ENCODE peak calls at places on chromosomes 5 and 9, in seven cellular contexts. V is MM.1S, F is adrenal gland, U is ovary, C is HL-60, N is AG09309, E is breast epithelium. I is an unnamed sample.

GRCh38 chr5:126280343-126280742 is 142.9 kb upstream of the GRAMD2B start:
- DNase-seq in V (no peak), F (no peak), N (no peak), C (no peak), U (no peak), E (no peak), I (no peak)

GRCh38 chr5:14261237-14261636 is 118.1 kb downstream of the TRIO start:
- DNase-seq in C (no peak), U (no peak), N (no peak), E (no peak), V (no peak), F (no peak), I (no peak)

GRCh38 chr9:137550958-137551655 is 572 bp upstream of the MRPL41 start:
- DNase-seq in V (no peak), E (no peak), C (peak), N (no peak), U (peak), F (peak), I (no peak)

GRCh38 chr5:31913796-31914188 is 260.3 kb downstream of the GOLPH3 start:
- DNase-seq in E (no peak), V (no peak), U (no peak), N (no peak), C (no peak), F (no peak), I (no peak)

GRCh38 chr9:6007770-6008168 is 7.7 kb downstream of the RANBP6 start:
- DNase-seq in V (peak), C (peak), F (peak), U (peak), E (peak), N (no peak), I (peak)

GRCh38 chr5:138336952-138337684 is 948 bp upstream of the FAM53C start:
- DNase-seq in F (peak), N (no peak), E (peak), U (peak), V (no peak), C (peak), I (peak)

GRCh38 chr5:15384176-15384575 is 115.8 kb upstream of the FBXL7 start:
- DNase-seq in E (no peak), F (no peak), V (no peak), U (no peak), C (no peak), N (no peak), I (no peak)

GRCh38 chr9:97564291-97565175 is 63.1 kb downstream of the TMOD1 start:
- DNase-seq in V (no peak), N (peak), C (no peak), F (peak), U (peak), E (no peak), I (no peak)

GRCh38 chr5:119078870-119079269 is 8.0 kb downstream of the DMXL1 start:
- DNase-seq in N (no peak), E (no peak), C (no peak), F (no peak), U (no peak), V (no peak), I (no peak)

GRCh38 chr9:114174876-114175771 is 19.8 kb downstream of the COL27A1 start:
- DNase-seq in U (no peak), F (no peak), V (no peak), C (no peak), N (no peak), E (no peak), I (no peak)

GRCh38 chr5:29885595-29885994 is 1307.9 kb upstream of the CDH6 start:
- DNase-seq in F (no peak), E (no peak), U (no peak), V (no peak), C (no peak), N (no peak), I (no peak)

GRCh38 chr5:148961261-148962199 is 101.3 kb downstream of the SH3TC2 start:
- DNase-seq in E (no peak), C (no peak), U (no peak), F (no peak), N (no peak), V (no peak), I (no peak)

GRCh38 chr5:53170748-53171349 is 61.3 kb upstream of the MOCS2 start:
- DNase-seq in E (no peak), N (no peak), C (no peak), F (peak), U (no peak), V (peak), I (no peak)

GRCh38 chr5:116440329-116440895 is 134.2 kb downstream of the SEMA6A start:
- DNase-seq in N (no peak), V (no peak), C (no peak), E (no peak), U (no peak), F (no peak), I (no peak)

GRCh38 chr9:121921444-121921843 is 171.7 kb downstream of the TTLL11 start:
- DNase-seq in V (no peak), C (no peak), E (no peak), N (no peak), F (no peak), U (no peak), I (no peak)

GRCh38 chr5:112626079-112626478 is 111.6 kb upstream of the APC start:
- DNase-seq in V (no peak), C (no peak), F (no peak), E (no peak), U (no peak), N (no peak), I (no peak)

GRCh38 chr9:109248133-109248581 is 72.7 kb downstream of the EPB41L4B start:
- DNase-seq in N (no peak), C (no peak), E (no peak), U (no peak), V (no peak), F (peak), I (no peak)

GRCh38 chr5:179585903-179586511 is 35.7 kb downstream of the RUFY1 start:
- DNase-seq in U (no peak), C (no peak), F (no peak), V (no peak), N (no peak), E (no peak), I (no peak)

GRCh38 chr5:83718195-83718825 is 2.3 kb downstream of the HAPLN1 start:
- DNase-seq in N (peak), E (no peak), V (peak), F (peak), U (no peak), C (no peak), I (no peak)

GRCh38 chr9:108671794-108672193 is 184.0 kb downstream of the ACTL7B start:
- DNase-seq in N (peak), V (no peak), C (no peak), U (no peak), E (no peak), F (no peak), I (no peak)

GRCh38 chr9:121445986-121446385 is 53.7 kb downstream of the GGTA1 start:
- DNase-seq in U (no peak), E (no peak), C (no peak), F (no peak), N (no peak), V (no peak), I (no peak)

GRCh38 chr5:118796081-118796480 is 192.3 kb downstream of the DTWD2 start:
- DNase-seq in E (no peak), V (no peak), U (no peak), N (no peak), C (no peak), F (no peak), I (no peak)

GRCh38 chr9:133919253-133920115 is 72.6 kb downstream of the VAV2 start:
- DNase-seq in N (no peak), U (no peak), V (no peak), C (no peak), F (no peak), E (no peak), I (no peak)

GRCh38 chr9:86585422-86586143 is 231.4 kb upstream of the TUT7 start:
- DNase-seq in U (no peak), V (no peak), N (no peak), F (no peak), E (no peak), C (no peak), I (no peak)

GRCh38 chr5:173204185-173204979 is 30.6 kb downstream of the NKX2-5 start:
- DNase-seq in E (no peak), U (no peak), V (peak), C (no peak), N (no peak), F (peak), I (no peak)

GRCh38 chr9:105643795-105644194 is 18.5 kb upstream of the TAL2 start:
- DNase-seq in C (no peak), F (no peak), E (no peak), U (no peak), N (no peak), V (no peak), I (no peak)

GRCh38 chr5:35803221-35803651 is 53.5 kb upstream of the IL7R start:
- DNase-seq in U (peak), C (no peak), V (no peak), E (no peak), N (no peak), F (peak), I (no peak)

GRCh38 chr5:141872496-141873356 is 5.5 kb downstream of the PCDH1 start:
- DNase-seq in E (no peak), F (no peak), V (no peak), U (no peak), N (no peak), C (no peak), I (peak)

GRCh38 chr9:125829743-125830142 is 82.6 kb downstream of the PBX3 start:
- DNase-seq in N (no peak), F (no peak), V (no peak), E (no peak), U (no peak), C (no peak), I (no peak)

GRCh38 chr5:39624268-39624886 is 199.6 kb upstream of the DAB2 start:
- DNase-seq in N (no peak), V (no peak), C (no peak), F (no peak), E (no peak), U (no peak), I (no peak)

GRCh38 chr5:33937700-33938506 is 1.7 kb downstream of the RXFP3 start:
- DNase-seq in U (no peak), F (no peak), E (no peak), N (no peak), V (no peak), C (no peak), I (no peak)

GRCh38 chr5:98602534-98603112 is 170.8 kb upstream of the RGMB start:
- DNase-seq in V (no peak), E (no peak), N (no peak), C (no peak), U (no peak), F (no peak), I (no peak)

GRCh38 chr9:87184956-87185642 is 237.8 kb upstream of the GAS1 start:
- DNase-seq in E (no peak), V (no peak), C (no peak), N (peak), U (no peak), F (no peak), I (no peak)

GRCh38 chr5:179733764-179734126 is 1.1 kb downstream of the MAML1 start:
- DNase-seq in C (no peak), N (no peak), F (no peak), U (peak), V (no peak), E (no peak), I (no peak)

GRCh38 chr5:142819292-142819691 is 49.1 kb downstream of the ARHGAP26 start:
- DNase-seq in V (no peak), C (no peak), N (no peak), E (no peak), U (no peak), F (no peak), I (no peak)

GRCh38 chr9:126962336-126962735 is 47.8 kb downstream of the RALGPS1 start:
- DNase-seq in U (no peak), N (no peak), F (no peak), C (no peak), E (no peak), V (no peak), I (peak)

GRCh38 chr9:71001780-71002386 is 119.5 kb downstream of the TRPM3 start:
- DNase-seq in C (no peak), E (no peak), F (peak), V (peak), N (peak), U (no peak), I (no peak)

GRCh38 chr9:113486327-113486726 is 22.8 kb downstream of the RGS3 start:
- DNase-seq in E (no peak), U (no peak), C (no peak), V (no peak), N (no peak), F (no peak), I (no peak)

DNA sequence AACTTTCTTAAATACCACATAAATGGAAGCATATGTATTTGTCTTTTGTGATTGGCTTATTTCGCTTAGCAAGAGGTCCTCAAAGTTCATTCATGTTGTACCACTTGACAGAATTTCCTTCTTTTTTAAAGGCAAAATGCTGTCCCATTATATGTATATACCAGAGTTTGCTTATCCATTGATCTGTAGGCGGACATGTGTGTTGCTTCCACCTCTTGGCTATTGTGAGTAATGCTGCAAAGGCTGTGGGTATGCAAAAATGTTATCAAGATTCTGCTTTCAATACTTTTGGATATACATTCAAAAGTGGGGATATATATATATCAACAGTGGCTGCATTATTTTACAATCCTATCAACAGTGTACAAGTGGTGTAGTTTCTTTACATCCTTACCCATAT is 271.0 kb downstream of the PRR16 start:
- DNase-seq in N (no peak), U (no peak), F (no peak), C (no peak), E (no peak), V (no peak), I (no peak)
- TF ChIP-seq CTCF in N (no peak), U (no peak), F (no peak), C (no peak), E (no peak), V (no peak), I (peak)

GRCh38 chr5:73311291-73312110 is 137.1 kb downstream of the FOXD1 start:
- DNase-seq in V (no peak), N (peak), E (no peak), F (peak), C (no peak), U (no peak), I (peak)

GRCh38 chr5:73314395-73315195 is 134.0 kb downstream of the FOXD1 start:
- DNase-seq in V (no peak), E (no peak), N (no peak), U (no peak), F (no peak), C (no peak), I (no peak)

GRCh38 chr5:73307645-73308346 is 134.8 kb downstream of the TMEM174 start:
- DNase-seq in N (no peak), F (no peak), U (no peak), V (no peak), C (no peak), E (no peak), I (peak)

GRCh38 chr5:73312872-73313510 is 135.6 kb downstream of the FOXD1 start:
- DNase-seq in U (no peak), E (no peak), F (no peak), V (no peak), C (no peak), N (no peak), I (no peak)

DNA sequence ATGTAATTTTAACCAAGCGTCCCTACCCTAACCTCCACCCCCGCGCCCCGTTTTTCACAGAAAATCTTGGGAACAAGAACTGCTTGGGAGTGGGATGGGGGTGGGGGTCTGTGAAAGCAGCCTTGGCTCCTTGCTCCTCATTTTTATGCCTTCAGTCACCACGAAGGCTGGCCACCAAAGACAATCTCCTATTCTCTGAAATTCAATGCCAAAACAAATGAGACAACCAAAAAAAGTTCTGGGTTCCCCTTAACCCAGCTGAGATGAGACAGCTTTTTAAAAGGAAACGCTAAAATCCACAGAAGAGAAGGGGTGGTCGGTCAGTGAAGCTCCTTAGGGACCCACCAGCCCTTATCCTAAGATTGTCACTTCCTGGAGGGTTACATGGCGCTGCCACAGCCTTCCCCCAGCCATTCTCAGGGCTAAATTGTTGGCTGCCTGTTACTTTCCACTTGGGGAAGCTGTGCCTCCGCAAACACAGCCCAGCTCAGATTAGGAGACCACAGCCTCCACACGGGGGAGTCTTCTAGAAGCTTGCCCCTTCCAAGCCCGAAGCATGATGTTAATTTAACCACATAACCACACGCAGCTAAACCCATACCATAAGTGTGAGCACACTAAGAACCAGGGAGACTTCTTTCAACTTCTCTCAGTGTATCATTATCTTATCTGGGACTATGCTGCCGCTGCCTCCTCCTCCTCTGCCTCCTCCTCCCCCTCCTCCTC is 136.3 kb downstream of the FOXD1 start:
- DNase-seq in U (no peak), V (peak), C (no peak), E (no peak), F (no peak), N (peak), I (peak)
- TF ChIP-seq CTCF in U (no peak), V (peak), C (no peak), E (no peak), F (no peak), N (peak), I (peak)

GRCh38 chr5:60010328-60010727 is 116.8 kb upstream of the PDE4D start:
- DNase-seq in F (no peak), C (no peak), U (no peak), E (no peak), N (no peak), V (no peak), I (no peak)
- TF ChIP-seq CTCF in F (no peak), C (no peak), U (no peak), E (no peak), N (no peak), V (peak), I (no peak)

GRCh38 chr5:78133423-78133822 is 161.1 kb downstream of the AP3B1 start:
- DNase-seq in N (no peak), E (no peak), C (no peak), V (no peak), F (no peak), U (no peak), I (no peak)

GRCh38 chr5:78129632-78130031 is 164.9 kb downstream of the AP3B1 start:
- DNase-seq in U (no peak), E (no peak), F (no peak), N (no peak), C (no peak), V (no peak), I (no peak)

GRCh38 chr5:78132507-78132906 is 162.0 kb downstream of the AP3B1 start:
- DNase-seq in N (no peak), U (no peak), C (no peak), V (no peak), E (no peak), F (no peak), I (no peak)

GRCh38 chr5:78127875-78128274 is 166.6 kb downstream of the AP3B1 start:
- DNase-seq in F (no peak), E (no peak), V (no peak), C (no peak), N (no peak), U (no peak), I (no peak)
- TF ChIP-seq CTCF in F (no peak), E (no peak), V (no peak), C (no peak), N (no peak), U (no peak), I (peak)

GRCh38 chr5:176596069-176596656 is 13.8 kb downstream of the GPRIN1 start:
- DNase-seq in E (no peak), V (no peak), U (no peak), N (no peak), F (no peak), C (no peak), I (no peak)

GRCh38 chr5:176595386-176595943 is 14.5 kb downstream of the GPRIN1 start:
- DNase-seq in F (no peak), N (no peak), U (no peak), E (no peak), C (no peak), V (no peak), I (no peak)

GRCh38 chr5:176597417-176598389 is 12.3 kb downstream of the GPRIN1 start:
- DNase-seq in U (no peak), F (no peak), E (no peak), N (no peak), V (no peak), C (no peak), I (no peak)

GRCh38 chr5:176594554-176594953 is 15.4 kb downstream of the GPRIN1 start:
- DNase-seq in F (no peak), N (no peak), C (no peak), E (no peak), U (no peak), V (no peak), I (no peak)

GRCh38 chr5:176596689-176597416 is 13.1 kb downstream of the GPRIN1 start:
- DNase-seq in N (no peak), F (peak), V (no peak), E (no peak), U (peak), C (peak), I (no peak)
- TF ChIP-seq CTCF in N (no peak), F (peak), V (no peak), E (no peak), U (peak), C (peak), I (no peak)

I was measured in osteocyte.